ENCODE peak calls at places on chromosomes 12 and 14, in six cellular contexts. X, C, Q, H, G and W are unnamed samples.

GRCh38 chr12:124388038-124388676 is 93.3 kb downstream of the RFLNA start:
- DNase-seq in C (no peak), H (no peak), G (no peak), X (no peak), Q (no peak), W (peak)

GRCh38 chr14:64683264-64683663 is 21.0 kb upstream of the PLEKHG3 start:
- DNase-seq in X (peak), G (no peak), Q (no peak), C (no peak), H (no peak), W (no peak)

GRCh38 chr12:57048423-57048822 is 1.5 kb downstream of the MYO1A start:
- DNase-seq in Q (no peak), H (no peak), G (no peak), C (no peak), X (no peak), W (no peak)

GRCh38 chr12:51188359-51189051 is 15.6 kb upstream of the TFCP2 start:
- DNase-seq in G (no peak), X (no peak), Q (no peak), H (no peak), C (no peak), W (no peak)

GRCh38 chr12:1519642-1520041 is 74.7 kb downstream of the FBXL14 start:
- DNase-seq in C (no peak), H (no peak), Q (no peak), X (no peak), G (no peak), W (no peak)

GRCh38 chr12:110102255-110102654 is 21.9 kb upstream of the IFT81 start:
- DNase-seq in H (no peak), C (peak), G (no peak), Q (no peak), X (peak), W (no peak)

GRCh38 chr14:57884175-57884574 is 18.3 kb upstream of the SLC35F4 start:
- DNase-seq in X (peak), G (no peak), C (no peak), Q (no peak), H (no peak), W (no peak)

GRCh38 chr12:132921685-132922084 is 34.3 kb upstream of the CHFR start:
- DNase-seq in X (peak), C (no peak), Q (no peak), H (no peak), G (no peak), W (no peak)

GRCh38 chr12:113133036-113133435 is 2.5 kb downstream of the RASAL1 start:
- DNase-seq in X (no peak), C (peak), Q (no peak), G (no peak), H (no peak), W (no peak)

GRCh38 chr12:115443351-115443938 is 759.5 kb upstream of the TBX3 start:
- DNase-seq in Q (no peak), C (no peak), H (no peak), G (no peak), X (no peak), W (no peak)

GRCh38 chr14:64442300-64442988 is 22.9 kb upstream of the AKAP5 start:
- DNase-seq in C (no peak), X (no peak), H (no peak), Q (no peak), G (no peak), W (no peak)

GRCh38 chr14:74456684-74457083 is 30.7 kb upstream of the SYNDIG1L start:
- DNase-seq in G (no peak), Q (no peak), C (no peak), H (no peak), X (no peak), W (no peak)

GRCh38 chr12:49346659-49347306 is at the start of gene DNAJC22:
- DNase-seq in X (no peak), Q (no peak), H (no peak), C (no peak), G (no peak), W (peak)

GRCh38 chr12:52074006-52074405 is 4.2 kb downstream of the ATG101 start:
- DNase-seq in X (no peak), H (peak), Q (no peak), C (no peak), G (no peak), W (no peak)

GRCh38 chr12:51323317-51323960 is 535 bp downstream of the BIN2 start:
- DNase-seq in Q (no peak), G (no peak), H (peak), C (no peak), X (no peak), W (no peak)

GRCh38 chr12:34402899-34403705 is 380.8 kb downstream of the ALG10 start:
- DNase-seq in G (peak), H (peak), X (no peak), Q (peak), C (no peak), W (peak)

GRCh38 chr14:85414142-85414541 is 115.8 kb upstream of the FLRT2 start:
- DNase-seq in C (no peak), X (no peak), H (no peak), Q (no peak), G (no peak), W (no peak)

GRCh38 chr12:123265851-123266678 is 5.6 kb downstream of the CDK2AP1 start:
- DNase-seq in H (no peak), G (no peak), C (no peak), Q (no peak), X (no peak), W (no peak)

GRCh38 chr12:93947486-93947885 is 200.9 kb upstream of the PLXNC1 start:
- DNase-seq in C (no peak), X (no peak), G (no peak), Q (no peak), H (no peak), W (no peak)

GRCh38 chr12:81461163-81461562 is 298.0 kb downstream of the PPFIA2 start:
- DNase-seq in G (no peak), H (no peak), X (peak), Q (no peak), C (no peak), W (no peak)

GRCh38 chr12:27844427-27845090 is 64.5 kb upstream of the MANSC4 start:
- DNase-seq in G (no peak), Q (no peak), C (peak), X (no peak), H (no peak), W (peak)

GRCh38 chr14:39038542-39038941 is 64.5 kb downstream of the SEC23A start:
- DNase-seq in Q (no peak), C (no peak), X (no peak), G (no peak), H (no peak), W (no peak)

GRCh38 chr14:95045836-95046430 is 111.4 kb downstream of the DICER1 start:
- DNase-seq in Q (peak), X (no peak), C (no peak), G (no peak), H (no peak), W (no peak)

GRCh38 chr12:132582058-132582420 is 28.3 kb downstream of the LRCOL1 start:
- DNase-seq in G (no peak), C (peak), Q (peak), X (no peak), H (no peak), W (no peak)